ENCODE peak calls at places on chromosomes 16 and 17, in five cellular contexts. H is ascending aorta, K is transverse colon, J is GM13976, S is omental fat pad. D is an unnamed sample.

GRCh38 chr16:89897204-89897603 is 21.5 kb upstream of the MC1R start:
- DNase-seq in H (no peak), K (no peak), J (no peak), S (no peak), D (no peak)

GRCh38 chr17:50331085-50331791 is 14.7 kb upstream of the XYLT2 start:
- DNase-seq in H (no peak), K (no peak), J (no peak), S (no peak), D (no peak)

GRCh38 chr17:31527606-31528005 is 136.1 kb downstream of the RAB11FIP4 start:
- DNase-seq in H (no peak), K (no peak), J (no peak), S (no peak), D (no peak)

GRCh38 chr16:11356573-11357331 is 11.5 kb downstream of the RMI2 start:
- DNase-seq in H (no peak), K (peak; percentile 81), J (peak; percentile 68), S (no peak), D (peak; percentile 69)

GRCh38 chr17:16215002-16215272 is 397 bp downstream of the NCOR1 start:
- DNase-seq in H (peak; percentile 72), K (peak; percentile 54), J (peak; percentile 62), S (no peak), D (peak; percentile 52)

GRCh38 chr17:79966681-79967080 is 69.0 kb downstream of the TBC1D16 start:
- DNase-seq in H (no peak), K (no peak), J (no peak), S (no peak), D (no peak)

GRCh38 chr17:7308625-7309433 is 1.4 kb downstream of the EIF5A start:
- DNase-seq in H (peak; percentile 88), K (peak; percentile 89), J (peak; percentile 79), S (no peak), D (peak; percentile 75)

GRCh38 chr16:31465788-31466370 is 6.1 kb upstream of the TGFB1I1 start:
- DNase-seq in H (no peak), K (no peak), J (no peak), S (no peak), D (no peak)

GRCh38 chr16:1846416-1846815 is 19.4 kb downstream of the FAHD1 start:
- DNase-seq in H (no peak), K (no peak), J (no peak), S (no peak), D (no peak)

GRCh38 chr16:68370921-68371651 is 60.3 kb downstream of the PRMT7 start:
- DNase-seq in H (no peak), K (no peak), J (no peak), S (no peak), D (no peak)

GRCh38 chr16:57741660-57742191 is 6.2 kb downstream of the KATNB1 start:
- DNase-seq in H (no peak), K (no peak), J (no peak), S (no peak), D (no peak)

GRCh38 chr17:7177954-7178477 is 1.2 kb downstream of the ASGR1 start:
- DNase-seq in H (no peak), K (no peak), J (no peak), S (no peak), D (no peak)

GRCh38 chr17:77409282-77410161 is 268.8 kb downstream of the SEC14L1 start:
- DNase-seq in H (peak; percentile 92), K (peak; percentile 69), J (no peak), S (no peak), D (no peak)

GRCh38 chr17:32558997-32559650 is 72.3 kb downstream of the CDK5R1 start:
- DNase-seq in H (no peak), K (no peak), J (peak; percentile 75), S (no peak), D (peak; percentile 77)

GRCh38 chr17:28447396-28447760 is 26.1 kb upstream of the SLC13A2 start:
- DNase-seq in H (no peak), K (no peak), J (no peak), S (no peak), D (no peak)

GRCh38 chr17:30476726-30477082 is 504 bp upstream of the GOSR1 start:
- DNase-seq in H (no peak), K (no peak), J (peak; percentile 29), S (no peak), D (no peak)

GRCh38 chr16:67552476-67552875 is 9.8 kb upstream of the CTCF start:
- DNase-seq in H (no peak), K (no peak), J (no peak), S (no peak), D (no peak)

GRCh38 chr17:69246726-69247375 is 18.2 kb upstream of the ABCA10 start:
- DNase-seq in H (no peak), K (no peak), J (peak; percentile 38), S (no peak), D (peak; percentile 35)

GRCh38 chr17:78825696-78826095 is 14.9 kb downstream of the USP36 start:
- DNase-seq in H (no peak), K (no peak), J (no peak), S (no peak), D (no peak)

GRCh38 chr17:5758651-5759050 is 174.3 kb upstream of the NLRP1 start:
- DNase-seq in H (peak; percentile 34), K (no peak), J (no peak), S (no peak), D (no peak)

GRCh38 chr16:71746442-71747046 is 22.0 kb upstream of the PHLPP2 start:
- DNase-seq in H (no peak), K (no peak), J (peak; percentile 65), S (no peak), D (peak; percentile 59)

GRCh38 chr17:75756451-75757085 is 8.4 kb downstream of the GALK1 start:
- DNase-seq in H (no peak), K (no peak), J (no peak), S (no peak), D (no peak)

GRCh38 chr16:84650062-84650991 is 2.0 kb downstream of the KLHL36 start:
- DNase-seq in H (no peak), K (no peak), J (no peak), S (no peak), D (no peak)

GRCh38 chr17:43530303-43531081 is 15.6 kb downstream of the ETV4 start:
- DNase-seq in H (peak; percentile 69), K (no peak), J (no peak), S (no peak), D (no peak)

GRCh38 chr16:29809850-29810698 is 1.9 kb upstream of the PRRT2 start:
- DNase-seq in H (no peak), K (no peak), J (no peak), S (no peak), D (no peak)

GRCh38 chr17:6413073-6413472 is 21.8 kb downstream of the AIPL1 start:
- DNase-seq in H (no peak), K (no peak), J (peak; percentile 69), S (no peak), D (peak; percentile 60)

GRCh38 chr16:31064882-31065461 is 9.1 kb downstream of the ZNF668 start:
- DNase-seq in H (peak; percentile 79), K (no peak), J (no peak), S (peak; percentile 31), D (no peak)

GRCh38 chr17:20010099-20010863 is 1.1 kb downstream of the SPECC1 start:
- DNase-seq in H (peak; percentile 70), K (peak; percentile 20), J (no peak), S (no peak), D (no peak)

GRCh38 chr17:1122681-1123396 is 56.9 kb downstream of the ABR start:
- DNase-seq in H (peak; percentile 91), K (peak; percentile 94), J (peak; percentile 92), S (peak; percentile 68), D (peak; percentile 90)

GRCh38 chr17:75639771-75640555 is 6.7 kb downstream of the SMIM5 start:
- DNase-seq in H (no peak), K (peak; percentile 80), J (no peak), S (no peak), D (no peak)

DNA sequence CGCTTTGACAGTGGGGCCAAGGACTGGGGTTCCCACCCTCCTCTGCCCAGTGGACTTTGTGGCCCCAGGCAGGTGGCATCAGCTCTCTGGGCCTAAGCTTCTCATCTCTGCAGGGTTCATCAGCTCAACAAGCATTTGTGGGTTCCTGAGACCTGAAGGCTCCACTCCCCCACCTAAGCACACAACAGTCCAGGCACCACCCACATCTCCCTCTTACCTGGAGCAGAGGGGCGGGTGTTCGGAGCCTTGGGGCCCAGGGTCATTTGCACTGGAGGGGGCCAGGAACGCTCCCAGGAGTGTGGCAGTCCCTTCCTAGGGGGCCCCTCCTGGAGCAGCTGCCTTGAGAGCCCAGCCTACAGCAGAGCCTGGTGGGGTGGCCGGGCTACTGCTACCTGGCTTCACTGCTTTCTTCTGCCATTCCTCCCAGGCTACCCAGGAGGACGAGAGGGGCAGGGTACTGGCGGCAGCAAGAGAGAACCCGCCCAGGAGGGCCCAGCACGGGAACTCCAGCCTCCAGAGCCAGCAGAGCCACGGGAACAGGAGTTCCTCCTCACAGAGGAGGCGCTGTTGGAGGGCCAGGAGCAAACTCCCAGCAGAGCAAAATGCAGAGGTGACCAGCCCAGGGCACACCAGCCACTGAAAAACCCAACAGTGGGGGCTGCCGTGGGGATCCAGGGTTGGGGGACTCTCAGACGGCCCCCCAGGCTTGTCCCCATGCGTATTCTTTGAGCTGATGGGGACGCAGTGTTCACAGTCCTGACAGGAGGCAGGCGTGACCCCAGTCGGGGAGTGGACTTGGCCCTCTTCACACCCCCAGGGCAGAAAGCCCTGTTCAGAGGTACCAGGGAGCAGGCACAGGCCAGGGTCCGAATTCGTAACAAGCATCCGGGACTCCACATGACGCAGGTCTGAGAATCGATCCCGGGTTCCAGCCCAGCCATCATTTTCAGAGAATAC is 35.1 kb upstream of the SLC38A10 start:
- DNase-seq in H (no peak), K (peak; percentile 61), J (no peak), S (no peak), D (no peak)
- TF ChIP-seq CTCF in H (no peak), K (peak; percentile 12), J (no peak), S (no peak), D (no peak)

GRCh38 chr17:17570207-17570797 is 21.2 kb downstream of the PEMT start:
- DNase-seq in H (no peak), K (peak; percentile 39), J (no peak), S (no peak), D (no peak)
- TF ChIP-seq CTCF in H (peak; percentile 39), K (peak; percentile 50), J (peak; percentile 9), S (no peak), D (no peak)

GRCh38 chr16:50677351-50677750 is 3.8 kb downstream of the SNX20 start:
- DNase-seq in H (no peak), K (no peak), J (peak; percentile 48), S (no peak), D (no peak)
- TF ChIP-seq CTCF in H (no peak), K (no peak), J (no peak), S (no peak), D (peak; percentile 27)

GRCh38 chr17:64509179-64509578 is 2.4 kb downstream of the CEP95 start:
- DNase-seq in H (no peak), K (no peak), J (no peak), S (no peak), D (no peak)

GRCh38 chr17:64506201-64506575 is at the start of gene DDX5:
- DNase-seq in H (peak; percentile 98), K (peak; percentile 99), J (peak; percentile 96), S (peak; percentile 90), D (peak; percentile 96)

GRCh38 chr17:64508683-64509082 is 1.9 kb downstream of the CEP95 start:
- DNase-seq in H (no peak), K (no peak), J (no peak), S (no peak), D (no peak)

GRCh38 chr17:64506576-64507417 is at the start of gene CEP95:
- DNase-seq in H (peak; percentile 98), K (peak; percentile 95), J (peak; percentile 93), S (peak; percentile 88), D (peak; percentile 94)

DNA sequence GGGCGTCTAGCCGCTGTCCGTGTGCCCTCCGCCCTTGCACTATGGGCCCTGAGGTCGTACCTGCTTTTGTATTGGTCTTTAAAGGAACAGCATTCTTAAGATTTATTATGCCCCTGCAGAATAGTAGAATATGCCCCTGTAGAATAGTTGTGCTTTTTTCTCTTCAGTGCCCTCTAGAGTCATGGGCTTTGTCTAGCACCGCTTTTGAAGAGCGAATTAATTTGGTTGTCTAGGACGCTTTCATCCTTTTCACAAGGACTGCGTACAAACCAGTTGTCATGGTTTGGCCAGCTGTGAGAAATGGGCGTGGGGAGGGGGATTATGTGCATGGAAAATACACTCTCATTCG is 615 bp downstream of the CEP95 start:
- DNase-seq in H (no peak), K (no peak), J (peak; percentile 63), S (no peak), D (peak; percentile 58)
- TF ChIP-seq CTCF in H (no peak), K (peak; percentile 45), J (peak; percentile 40), S (no peak), D (peak; percentile 59)

D was measured in GM10248.